ENCODE peak calls at places on chromosomes 2 and 18, in five cellular contexts. B, Q, R, O and F are unnamed samples.
A peak's percentile ranks its signal among the peaks of the same experiment; 100 is the strongest.

GRCh38 chr2:135149251-135149650 is 97.2 kb downstream of the RAB3GAP1 start:
- DNase-seq in B (no peak), Q (peak; percentile 69), R (no peak), O (no peak), F (no peak)

GRCh38 chr2:132608222-132608795 is 61.7 kb downstream of the LYPD1 start:
- DNase-seq in B (no peak), Q (no peak), R (no peak), O (no peak), F (no peak)

GRCh38 chr2:234110219-234110618 is 59.7 kb downstream of the SPP2 start:
- DNase-seq in B (no peak), Q (no peak), R (no peak), O (no peak), F (no peak)

GRCh38 chr2:217086038-217086522 is 226.2 kb upstream of the TNP1 start:
- DNase-seq in B (no peak), Q (peak; percentile 64), R (no peak), O (no peak), F (no peak)

GRCh38 chr2:121961761-121962160 is 206.3 kb downstream of the TSN start:
- DNase-seq in B (no peak), Q (no peak), R (no peak), O (no peak), F (no peak)

GRCh38 chr2:118832071-118832790 is 15.2 kb downstream of the EN1 start:
- DNase-seq in B (no peak), Q (no peak), R (no peak), O (no peak), F (no peak)

GRCh38 chr18:11019295-11019694 is 130.1 kb downstream of the PIEZO2 start:
- DNase-seq in B (no peak), Q (no peak), R (no peak), O (no peak), F (no peak)

GRCh38 chr2:121862286-121862685 is 106.8 kb downstream of the TSN start:
- DNase-seq in B (no peak), Q (no peak), R (no peak), O (no peak), F (no peak)

GRCh38 chr2:237283136-237283928 is 130.6 kb downstream of the COL6A3 start:
- DNase-seq in B (no peak), Q (peak; percentile 84), R (no peak), O (no peak), F (no peak)

GRCh38 chr2:118197011-118197695 is 108.9 kb downstream of the INSIG2 start:
- DNase-seq in B (no peak), Q (peak; percentile 17), R (no peak), O (no peak), F (no peak)

GRCh38 chr18:43590182-43590903 is 313.1 kb upstream of the SYT4 start:
- DNase-seq in B (no peak), Q (no peak), R (peak; percentile 57), O (peak; percentile 71), F (peak; percentile 59)

GRCh38 chr2:128523490-128523889 is 204.8 kb upstream of the HS6ST1 start:
- DNase-seq in B (no peak), Q (no peak), R (no peak), O (no peak), F (no peak)

GRCh38 chr2:103445356-103445755 is 683.5 kb downstream of the TMEM182 start:
- DNase-seq in B (no peak), Q (no peak), R (no peak), O (no peak), F (no peak)

GRCh38 chr2:49004046-49004626 is 150.2 kb downstream of the FSHR start:
- DNase-seq in B (no peak), Q (no peak), R (no peak), O (no peak), F (no peak)

GRCh38 chr2:218883491-218884490 is 3.1 kb downstream of the WNT10A start:
- DNase-seq in B (no peak), Q (no peak), R (peak; percentile 70), O (peak; percentile 86), F (no peak)

GRCh38 chr18:37424507-37424906 is 141.1 kb downstream of the CELF4 start:
- DNase-seq in B (no peak), Q (no peak), R (no peak), O (no peak), F (no peak)

GRCh38 chr2:136863468-136863867 is 98.1 kb downstream of the THSD7B start:
- DNase-seq in B (no peak), Q (no peak), R (no peak), O (no peak), F (no peak)

GRCh38 chr2:113890253-113891235 is 655 bp downstream of the ACTR3 start:
- DNase-seq in B (peak; percentile 41), Q (peak; percentile 80), R (peak; percentile 79), O (peak; percentile 93), F (peak; percentile 52)

GRCh38 chr2:237309011-237309410 is 105.0 kb downstream of the COL6A3 start:
- DNase-seq in B (no peak), Q (no peak), R (no peak), O (no peak), F (no peak)

GRCh38 chr2:207506426-207506825 is 23.3 kb upstream of the CREB1 start:
- DNase-seq in B (no peak), Q (no peak), R (no peak), O (no peak), F (no peak)

GRCh38 chr2:78896536-78896935 is 129.0 kb upstream of the REG3G start:
- DNase-seq in B (no peak), Q (no peak), R (no peak), O (no peak), F (no peak)

GRCh38 chr2:121376851-121377250 is 91.8 kb upstream of the TFCP2L1 start:
- DNase-seq in B (no peak), Q (peak; percentile 74), R (no peak), O (no peak), F (no peak)

GRCh38 chr2:44087714-44088092 is 81.0 kb upstream of the PPM1B start:
- DNase-seq in B (no peak), Q (no peak), R (no peak), O (no peak), F (no peak)

GRCh38 chr18:29588446-29589100 is 1411.6 kb upstream of the CDH2 start:
- DNase-seq in B (no peak), Q (no peak), R (no peak), O (no peak), F (no peak)

GRCh38 chr18:12702221-12703095 is at the start of the genes CEP76 and PSMG2:
- DNase-seq in B (peak; percentile 64), Q (peak; percentile 84), R (peak; percentile 96), O (peak; percentile 96), F (peak; percentile 86)

GRCh38 chr2:95305341-95306058 is 8.4 kb downstream of the KCNIP3 start:
- DNase-seq in B (no peak), Q (no peak), R (no peak), O (no peak), F (peak; percentile 18)

GRCh38 chr18:24208270-24209035 is 69.6 kb downstream of the CABYR start:
- DNase-seq in B (peak; percentile 21), Q (no peak), R (no peak), O (no peak), F (no peak)

DNA sequence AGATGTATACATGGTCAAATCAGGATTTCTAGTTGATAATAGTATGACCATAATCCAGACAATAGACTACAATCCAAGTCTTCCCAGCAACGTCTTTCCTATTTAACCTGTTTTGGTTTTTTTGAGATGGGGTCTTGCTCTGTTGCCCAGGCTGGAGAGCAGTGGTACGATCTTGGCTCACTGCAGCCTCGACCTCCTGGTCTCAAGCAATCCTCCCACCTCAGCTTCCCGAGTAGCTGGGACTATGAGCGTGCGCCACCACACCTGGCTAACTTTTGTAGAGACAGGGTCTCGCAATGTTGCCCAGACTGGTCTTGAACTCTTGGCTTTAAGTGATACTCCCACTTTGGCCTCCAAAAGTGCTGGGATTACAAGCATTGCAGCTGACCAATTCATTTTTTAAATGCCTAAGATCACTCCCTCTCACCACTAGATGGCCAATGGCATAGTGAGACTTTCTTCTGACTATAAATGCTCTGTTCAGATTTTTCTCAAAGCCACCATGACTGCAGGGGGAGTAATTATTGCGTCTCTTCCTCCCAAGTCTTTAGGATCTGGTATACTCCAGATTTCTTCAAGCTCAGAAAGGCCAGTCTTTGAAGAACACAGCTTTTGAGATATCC is 47.6 kb downstream of the HNRNPLL start:
- DNase-seq in B (no peak), Q (peak; percentile 33), R (no peak), O (no peak), F (no peak)
- TF ChIP-seq CTCF in B (peak; percentile 24), Q (peak; percentile 46), R (peak; percentile 38), O (no peak), F (peak; percentile 33)

GRCh38 chr2:31137211-31138036 is 816 bp downstream of the GALNT14 start:
- DNase-seq in B (no peak), Q (no peak), R (peak; percentile 64), O (peak; percentile 80), F (peak; percentile 42)
- TF ChIP-seq CTCF in B (no peak), Q (no peak), R (no peak), O (no peak), F (no peak)

DNA sequence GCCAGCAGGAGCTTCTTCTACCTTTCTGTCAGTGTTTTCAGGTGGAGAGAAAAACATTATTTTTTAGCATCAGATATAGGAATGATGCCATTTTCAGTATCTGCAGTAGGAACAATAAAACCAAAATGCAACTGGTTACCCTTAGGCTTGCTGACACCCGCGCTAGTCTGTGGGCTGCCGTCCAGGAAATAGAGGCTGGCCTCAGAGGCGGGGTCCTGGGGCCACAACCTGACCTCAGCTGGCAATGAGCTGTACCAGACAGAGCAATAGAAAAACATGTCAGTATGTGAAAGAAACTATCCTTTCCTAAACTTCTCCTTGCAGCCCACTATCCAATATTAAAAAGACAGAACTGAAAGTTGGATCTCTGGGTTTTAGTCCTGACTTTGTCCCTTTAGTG is 4.6 kb upstream of the ST6GAL2 start:
- DNase-seq in B (no peak), Q (no peak), R (no peak), O (no peak), F (no peak)
- TF ChIP-seq CTCF in B (no peak), Q (no peak), R (no peak), O (no peak), F (no peak)

DNA sequence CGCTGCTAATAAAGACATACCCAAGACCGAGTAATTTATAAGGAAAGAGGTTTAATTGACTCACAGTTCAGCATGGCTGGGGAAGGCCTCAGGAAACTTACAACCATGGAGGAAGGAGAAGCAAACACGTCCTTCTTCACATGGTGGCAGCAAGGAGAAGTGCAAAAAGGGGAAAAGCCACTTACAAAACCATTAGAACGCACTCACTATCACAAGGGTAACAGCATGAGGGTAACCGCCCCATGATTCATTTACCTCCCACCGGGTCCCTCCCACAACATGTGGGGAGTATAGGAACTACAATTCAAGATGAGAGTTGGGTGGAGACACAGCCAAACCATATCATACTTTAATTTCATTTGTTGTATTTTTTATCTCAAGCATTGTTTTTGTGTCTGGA is 67.5 kb downstream of the ATP9B start:
- DNase-seq in B (no peak), Q (no peak), R (no peak), O (no peak), F (no peak)
- TF ChIP-seq CTCF in B (no peak), Q (no peak), R (no peak), O (no peak), F (no peak)

DNA sequence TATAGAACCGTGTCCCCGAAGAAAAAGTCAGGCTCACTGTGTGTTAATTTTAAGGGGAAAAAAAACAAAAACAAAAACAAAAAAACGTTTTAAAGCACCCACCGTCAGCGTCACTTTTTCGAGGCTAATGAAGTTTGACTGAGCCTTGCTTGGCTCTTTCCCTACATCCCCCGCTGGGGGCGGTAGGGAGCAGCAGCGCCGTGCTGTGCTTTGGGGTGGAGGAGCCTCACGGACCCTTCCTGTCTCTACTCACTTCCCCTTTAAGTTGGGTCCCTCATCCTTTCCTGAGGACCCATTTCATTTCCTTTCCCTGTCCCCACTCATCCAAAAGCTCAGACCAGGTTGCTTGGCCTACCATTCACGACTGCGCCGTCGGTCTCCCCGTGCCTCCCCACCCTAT is 82.8 kb upstream of the RPL31 start:
- DNase-seq in B (no peak), Q (no peak), R (no peak), O (no peak), F (no peak)
- TF ChIP-seq CTCF in B (no peak), Q (peak; percentile 22), R (peak; percentile 35), O (no peak), F (no peak)

GRCh38 chr2:5076599-5076998 is 615.6 kb upstream of the SOX11 start:
- DNase-seq in B (no peak), Q (no peak), R (no peak), O (no peak), F (no peak)
- TF ChIP-seq CTCF in B (no peak), Q (no peak), R (no peak), O (no peak), F (no peak)